ENCODE peak calls at places on chromosomes 3 and 15, in six cellular contexts. B is K562, I is GM12878, R is GM12891, E is HepG2, D is H1. L is an unnamed sample.

GRCh38 chr3:69568458-69568857 is 170.8 kb upstream of the MITF start:
- DNase-seq in B (no peak), I (no peak), R (no peak), E (no peak), D (no peak), L (no peak)

GRCh38 chr3:136042608-136043221 is 77.2 kb downstream of the PPP2R3A start:
- DNase-seq in B (peak; percentile 16), I (no peak), R (peak; percentile 19), E (peak; percentile 35), D (no peak), L (peak; percentile 9)

GRCh38 chr15:69013726-69014406 is 629 bp upstream of the NOX5 start:
- DNase-seq in B (no peak), I (no peak), R (no peak), E (no peak), D (no peak), L (no peak)

GRCh38 chr3:20652249-20652648 is 466.2 kb upstream of the SGO1 start:
- DNase-seq in B (no peak), I (no peak), R (no peak), E (no peak), D (no peak), L (no peak)

GRCh38 chr3:159911011-159911663 is 77.5 kb upstream of the IL12A start:
- DNase-seq in B (no peak), I (no peak), R (no peak), E (no peak), D (no peak), L (no peak)

GRCh38 chr3:15755780-15756179 is 42.0 kb downstream of the ANKRD28 start:
- DNase-seq in B (no peak), I (no peak), R (no peak), E (no peak), D (no peak), L (no peak)

GRCh38 chr3:14691719-14692118 is 16.8 kb downstream of the C3orf20 start:
- DNase-seq in B (no peak), I (no peak), R (no peak), E (no peak), D (no peak), L (no peak)

GRCh38 chr3:141913150-141913811 is 36.8 kb downstream of the ATP1B3 start:
- DNase-seq in B (peak; percentile 54), I (peak; percentile 19), R (no peak), E (peak; percentile 62), D (no peak), L (no peak)

GRCh38 chr3:104825116-104825515 is 541.6 kb upstream of the ALCAM start:
- DNase-seq in B (no peak), I (no peak), R (no peak), E (no peak), D (peak; percentile 46), L (no peak)

GRCh38 chr3:195388380-195388779 is 54.4 kb downstream of the ACAP2 start:
- DNase-seq in B (no peak), I (no peak), R (no peak), E (peak; percentile 2), D (no peak), L (no peak)

GRCh38 chr15:80265021-80265420 is 13.0 kb upstream of the CTXND1 start:
- DNase-seq in B (no peak), I (no peak), R (no peak), E (no peak), D (no peak), L (no peak)

GRCh38 chr3:184250167-184250828 is 826 bp downstream of the EEF1AKMT4 start:
- DNase-seq in B (peak; percentile 72), I (peak; percentile 85), R (peak; percentile 84), E (peak; percentile 90), D (peak; percentile 94), L (peak; percentile 80)

GRCh38 chr15:51030649-51031316 is 63.9 kb downstream of the TNFAIP8L3 start:
- DNase-seq in B (no peak), I (no peak), R (no peak), E (peak; percentile 13), D (no peak), L (no peak)

GRCh38 chr3:20622304-20622703 is 436.3 kb upstream of the SGO1 start:
- DNase-seq in B (no peak), I (no peak), R (no peak), E (no peak), D (no peak), L (no peak)

GRCh38 chr3:94028093-94028837 is at the start of gene STX19:
- DNase-seq in B (no peak), I (no peak), R (no peak), E (no peak), D (no peak), L (no peak)

GRCh38 chr3:48552111-48552911 is 4.3 kb downstream of the PFKFB4 start:
- DNase-seq in B (no peak), I (no peak), R (no peak), E (no peak), D (no peak), L (no peak)

GRCh38 chr15:58666957-58667356 is 82.5 kb downstream of the ADAM10 start:
- DNase-seq in B (no peak), I (no peak), R (no peak), E (no peak), D (no peak), L (no peak)

GRCh38 chr15:58484794-58485600 is 53.2 kb downstream of the LIPC start:
- DNase-seq in B (no peak), I (no peak), R (no peak), E (no peak), D (no peak), L (no peak)

GRCh38 chr15:83733206-83733605 is 79.3 kb downstream of the ADAMTSL3 start:
- DNase-seq in B (no peak), I (no peak), R (no peak), E (no peak), D (no peak), L (no peak)

GRCh38 chr3:191985691-191986090 is 524.7 kb downstream of the PYDC2 start:
- DNase-seq in B (no peak), I (no peak), R (no peak), E (no peak), D (no peak), L (no peak)

GRCh38 chr3:10371167-10371566 is 50.3 kb upstream of the SEC13 start:
- DNase-seq in B (no peak), I (no peak), R (no peak), E (no peak), D (no peak), L (no peak)

GRCh38 chr3:19348500-19348899 is 200.2 kb downstream of the KCNH8 start:
- DNase-seq in B (no peak), I (no peak), R (no peak), E (no peak), D (no peak), L (no peak)

GRCh38 chr15:71011503-71012155 is 103.6 kb upstream of the THSD4 start:
- DNase-seq in B (peak; percentile 8), I (no peak), R (no peak), E (peak; percentile 3), D (no peak), L (no peak)

GRCh38 chr3:66261318-66261717 is 40.5 kb downstream of the SLC25A26 start:
- DNase-seq in B (no peak), I (no peak), R (no peak), E (no peak), D (no peak), L (no peak)

GRCh38 chr3:37526511-37526910 is 335.2 kb upstream of the CTDSPL start:
- DNase-seq in B (no peak), I (no peak), R (no peak), E (no peak), D (no peak), L (no peak)

GRCh38 chr3:15292765-15293522 is 39.4 kb downstream of the SH3BP5 start:
- DNase-seq in B (no peak), I (no peak), R (no peak), E (no peak), D (no peak), L (no peak)

DNA sequence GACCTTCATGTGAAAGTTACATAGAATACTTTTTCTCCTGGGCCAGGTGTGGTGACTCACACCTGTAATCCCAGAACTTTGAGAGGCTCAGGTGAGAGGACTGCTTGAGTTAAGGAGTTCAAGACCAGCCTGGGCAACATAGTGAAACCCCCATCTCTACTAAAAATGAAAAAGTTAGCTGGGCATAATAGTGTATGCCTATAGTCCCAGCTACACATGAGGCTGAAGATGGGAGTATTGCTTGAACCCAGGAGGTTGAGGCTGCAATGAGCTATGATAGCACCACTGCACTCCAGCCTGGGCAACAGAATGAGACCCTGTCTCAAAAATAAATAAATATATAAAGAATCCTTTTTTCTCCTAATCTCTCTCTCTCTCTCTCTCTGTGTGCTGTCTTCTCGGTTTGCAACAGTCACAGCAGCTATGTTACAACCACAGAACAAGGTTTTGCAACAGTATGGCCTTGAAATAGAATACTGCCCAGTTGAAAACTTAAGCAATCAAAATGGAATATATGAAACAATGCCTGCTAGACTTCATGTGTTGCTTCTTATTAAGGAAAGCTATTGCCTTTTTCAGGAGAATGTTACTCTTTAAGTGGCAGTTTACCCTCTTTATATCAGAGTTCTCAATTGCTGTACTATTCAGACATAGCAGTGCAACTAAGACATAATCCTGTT is 12.3 kb upstream of the DENND4A start:
- DNase-seq in B (no peak), I (no peak), R (no peak), E (peak; percentile 91), D (no peak), L (no peak)
- TF ChIP-seq POLR2AphosphoS5 in B (no peak), I (no peak), R (no peak), E (no peak), D (no peak), L (no peak)

DNA sequence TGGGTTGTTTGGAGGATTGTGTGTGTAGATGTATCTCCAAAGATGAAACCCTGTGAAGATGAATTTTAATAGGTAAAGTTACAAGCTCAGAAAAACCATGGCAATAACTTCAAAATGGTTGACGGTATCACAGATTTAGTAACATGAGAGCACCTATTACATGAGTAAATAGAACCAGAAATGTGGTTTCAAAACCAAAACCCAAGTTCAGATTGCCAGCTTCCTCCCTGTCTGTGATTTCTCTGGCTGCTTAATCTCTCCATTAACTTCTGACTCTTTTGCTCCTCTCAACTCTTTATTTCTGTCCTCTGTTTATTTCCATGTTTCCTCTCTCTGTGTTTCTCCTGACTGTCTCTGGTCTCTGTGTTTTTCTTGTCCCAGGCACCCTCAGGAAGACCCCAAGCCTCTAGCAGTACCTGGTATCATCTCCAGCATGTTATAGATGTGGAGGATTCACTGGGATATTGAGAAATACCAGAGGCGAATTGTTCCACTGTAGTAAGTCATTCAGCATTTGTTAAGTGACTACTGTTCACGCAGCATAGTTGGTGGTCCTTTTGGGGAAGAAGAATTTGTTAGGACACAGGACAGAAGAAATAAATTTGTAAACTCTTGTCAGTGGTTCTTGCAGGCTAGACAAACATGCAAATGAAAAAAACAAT is 138.8 kb downstream of the BBX start:
- DNase-seq in B (no peak), I (no peak), R (no peak), E (no peak), D (no peak), L (no peak)
- TF ChIP-seq POLR2A in B (no peak), I (no peak), R (no peak), E (no peak), D (no peak), L (no peak)

DNA sequence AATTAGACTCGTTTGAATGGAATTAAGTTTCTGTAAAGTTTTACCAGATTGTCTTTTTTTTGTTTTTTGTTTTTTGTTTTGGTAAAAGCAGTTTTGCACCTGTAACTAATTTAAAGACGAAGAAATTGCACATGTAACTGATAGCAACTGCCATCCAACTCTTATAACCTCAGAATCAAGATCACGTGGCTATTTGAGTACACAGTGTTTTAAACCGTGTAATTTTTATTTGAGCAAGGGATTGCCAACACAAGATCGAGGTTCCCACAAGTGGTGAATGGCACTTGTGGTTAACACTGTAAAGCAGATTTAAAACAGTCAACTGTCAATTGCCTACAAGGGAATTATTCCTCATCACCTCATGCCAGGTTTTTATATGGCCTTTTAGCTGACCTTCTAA is 67.3 kb downstream of the PPARG start:
- DNase-seq in B (no peak), I (no peak), R (no peak), E (no peak), D (no peak), L (no peak)
- TF ChIP-seq TAF1 in B (no peak), I (no peak), R (no peak), E (no peak), D (no peak), L (no peak)

GRCh38 chr3:39414421-39414907 is 7.9 kb downstream of the RPSA start:
- DNase-seq in B (no peak), I (no peak), R (no peak), E (no peak), D (no peak), L (no peak)
- TF ChIP-seq POLR2AphosphoS5 in B (peak; percentile 63), I (no peak), R (peak; percentile 73), E (peak; percentile 2), D (peak; percentile 95), L (peak; percentile 88)